ENCODE peak calls at places on chromosome 21, in five cellular contexts. C, G, K, W and Z are unnamed samples.

GRCh38 chr21:42623684-42624083 is 29.7 kb upstream of the PDE9A start:
- DNase-seq in K (no peak), W (no peak), G (no peak), C (no peak), Z (no peak)

GRCh38 chr21:17463441-17463840 is 49.4 kb upstream of the CXADR start:
- DNase-seq in C (no peak), W (no peak), G (peak; percentile 15), K (peak; percentile 40), Z (no peak)

GRCh38 chr21:26865857-26866256 is 20.6 kb upstream of the ADAMTS1 start:
- DNase-seq in W (no peak), G (no peak), C (no peak), K (no peak), Z (no peak)

GRCh38 chr21:17903029-17903806 is 84.1 kb upstream of the C21orf91 start:
- DNase-seq in K (no peak), W (no peak), G (no peak), C (no peak), Z (no peak)

GRCh38 chr21:33700491-33700890 is 58.2 kb downstream of the ITSN1 start:
- DNase-seq in C (no peak), G (no peak), W (no peak), K (no peak), Z (no peak)

GRCh38 chr21:26148071-26148470 is 22.5 kb downstream of the APP start:
- DNase-seq in C (no peak), G (peak; percentile 3), K (no peak), W (no peak), Z (no peak)

GRCh38 chr21:35792569-35792968 is 267.8 kb downstream of the SETD4 start:
- DNase-seq in K (no peak), C (no peak), G (no peak), W (no peak), Z (no peak)

GRCh38 chr21:20822559-20823133 is 175.6 kb upstream of the NCAM2 start:
- DNase-seq in C (no peak), G (no peak), W (no peak), K (no peak), Z (no peak)

GRCh38 chr21:34073032-34073748 is at the start of the genes MRPS6 and SLC5A3:
- DNase-seq in C (peak; percentile 87), W (peak; percentile 84), K (peak; percentile 47), G (peak; percentile 13), Z (peak; percentile 87)

GRCh38 chr21:43364851-43365424 is 62.0 kb downstream of the SIK1 start:
- DNase-seq in W (no peak), G (no peak), C (peak; percentile 77), K (peak; percentile 72), Z (peak; percentile 32)

GRCh38 chr21:43812957-43813730 is 23.8 kb downstream of the RRP1 start:
- DNase-seq in C (no peak), K (no peak), G (no peak), W (no peak), Z (no peak)

GRCh38 chr21:18913914-18914313 is 510.3 kb upstream of the TMPRSS15 start:
- DNase-seq in G (no peak), C (no peak), K (no peak), W (no peak), Z (no peak)

DNA sequence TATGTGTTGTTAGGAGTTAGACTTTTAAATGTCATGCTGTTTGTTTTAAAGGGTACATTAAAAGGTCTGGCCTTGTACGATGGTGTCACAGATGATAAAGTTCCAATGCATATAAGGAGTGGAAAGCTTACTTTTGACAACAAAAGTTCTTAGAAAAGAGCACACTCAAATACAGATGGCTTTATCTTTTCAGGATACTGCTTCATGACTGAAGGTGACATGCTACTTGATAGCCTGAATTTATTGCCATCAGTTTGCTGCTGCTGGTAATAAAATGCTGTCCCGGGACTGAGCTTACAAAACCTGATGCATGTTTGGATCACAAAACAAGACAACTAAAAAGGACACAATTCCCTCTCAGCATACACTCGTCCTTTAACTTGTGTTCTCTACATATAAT is 84.9 kb downstream of the TTC3 start:
- DNase-seq in G (no peak), W (no peak), K (no peak), C (no peak), Z (no peak)
- TF ChIP-seq EP300 in G (no peak), W (no peak), K (no peak), C (no peak), Z (no peak)

GRCh38 chr21:29257701-29258100 is 41.0 kb upstream of the BACH1 start:
- DNase-seq in K (peak; percentile 6), G (no peak), W (no peak), C (no peak), Z (no peak)

GRCh38 chr21:29261555-29262540 is 36.9 kb upstream of the BACH1 start:
- DNase-seq in W (no peak), G (no peak), C (no peak), K (no peak), Z (no peak)

GRCh38 chr21:29256125-29256895 is 42.4 kb upstream of the BACH1 start:
- DNase-seq in C (no peak), K (no peak), G (no peak), W (no peak), Z (no peak)

GRCh38 chr21:29258626-29259335 is 39.9 kb upstream of the BACH1 start:
- DNase-seq in K (peak; percentile 20), C (no peak), G (no peak), W (no peak), Z (no peak)

GRCh38 chr21:29260461-29260860 is 38.3 kb upstream of the BACH1 start:
- DNase-seq in K (no peak), W (no peak), C (no peak), G (no peak), Z (no peak)
- H3K27ac ChIP-seq in K (no peak overlapping the region), W (no peak overlapping the region), C (no peak overlapping the region), G (no peak overlapping the region), Z (no peak overlapping the region)

GRCh38 chr21:45296638-45297037 is 8.9 kb upstream of the POFUT2 start:
- DNase-seq in W (no peak), K (no peak), C (no peak), G (no peak), Z (no peak)

GRCh38 chr21:45294509-45295291 is 7.0 kb upstream of the POFUT2 start:
- DNase-seq in W (peak; percentile 79), K (no peak), G (no peak), C (peak; percentile 54), Z (peak; percentile 98)

GRCh38 chr21:45293726-45294401 is 6.2 kb upstream of the POFUT2 start:
- DNase-seq in W (no peak), C (peak; percentile 24), G (no peak), K (no peak), Z (peak; percentile 64)

GRCh38 chr21:45297329-45297728 is 9.6 kb upstream of the POFUT2 start:
- DNase-seq in W (no peak), G (no peak), K (no peak), C (no peak), Z (no peak)

GRCh38 chr21:45295576-45296365 is 8.1 kb upstream of the POFUT2 start:
- DNase-seq in G (no peak), W (no peak), K (no peak), C (peak; percentile 20), Z (peak; percentile 39)
- TF ChIP-seq EP300 in G (no peak), W (no peak), K (no peak), C (no peak), Z (no peak)

GRCh38 chr21:14290584-14290983 is 74.6 kb downstream of the RBM11 start:
- DNase-seq in C (no peak), G (no peak), K (no peak), W (no peak), Z (no peak)
- H3K27ac ChIP-seq in C (no peak overlapping the region), G (no peak overlapping the region), K (no peak overlapping the region), W (no peak overlapping the region), Z (no peak overlapping the region)

GRCh38 chr21:37366488-37367300 is at the start of gene DYRK1A:
- DNase-seq in G (peak; percentile 85), W (peak; percentile 97), C (peak; percentile 97), K (peak; percentile 99), Z (peak; percentile 99)
- TF ChIP-seq EP300 in G (no peak), W (no peak), C (no peak), K (no peak), Z (peak; percentile 93)

GRCh38 chr21:39630827-39631226 is 18.1 kb downstream of the B3GALT5 start:
- DNase-seq in G (no peak), C (no peak), K (no peak), W (no peak), Z (no peak)
- H3K27ac ChIP-seq in G (peak overlapping the region; percentile 87), C (no peak overlapping the region), K (no peak overlapping the region), W (no peak overlapping the region), Z (no peak overlapping the region)